ENCODE peak calls at places on chromosome 7, in six cellular contexts. One of them, this sample, is unnamed. For H3K9me3, the result is how much of the 10 kb centered on the place peaks cover.

GRCh38 chr7:129199406-129199805 is 11.0 kb downstream of the SMO start:
- DNase-seq in spleen: no peak
- DNase-seq in tibial artery: no peak
- DNase-seq in pancreas: no peak
- DNase-seq in PC-3: no peak
- DNase-seq in small intestine: no peak
- DNase-seq in this sample: no peak

GRCh38 chr7:114183311-114184105 is 231.1 kb upstream of the FOXP2 start:
- DNase-seq in spleen: no peak
- DNase-seq in small intestine: no peak
- DNase-seq in pancreas: no peak
- DNase-seq in tibial artery: no peak
- DNase-seq in PC-3: no peak
- DNase-seq in this sample: no peak

GRCh38 chr7:35389636-35390035 is 135.7 kb upstream of the TBX20 start:
- DNase-seq in tibial artery: no peak
- DNase-seq in PC-3: peak
- DNase-seq in spleen: no peak
- DNase-seq in small intestine: no peak
- DNase-seq in pancreas: no peak
- DNase-seq in this sample: no peak

GRCh38 chr7:6310594-6310993 is 38.2 kb upstream of the CYTH3 start:
- DNase-seq in small intestine: no peak
- DNase-seq in spleen: no peak
- DNase-seq in tibial artery: no peak
- DNase-seq in pancreas: no peak
- DNase-seq in PC-3: no peak
- DNase-seq in this sample: no peak

GRCh38 chr7:5043661-5044060 is 2.0 kb upstream of the RBAK start:
- DNase-seq in pancreas: no peak
- DNase-seq in small intestine: no peak
- DNase-seq in PC-3: no peak
- DNase-seq in tibial artery: no peak
- DNase-seq in spleen: no peak
- DNase-seq in this sample: no peak

GRCh38 chr7:103765891-103766290 is 223.6 kb downstream of the RELN start:
- DNase-seq in tibial artery: no peak
- DNase-seq in pancreas: no peak
- DNase-seq in spleen: no peak
- DNase-seq in PC-3: no peak
- DNase-seq in small intestine: no peak
- DNase-seq in this sample: no peak

GRCh38 chr7:67484244-67484751 is 487.7 kb downstream of the TYW1 start:
- DNase-seq in tibial artery: no peak
- DNase-seq in small intestine: peak
- DNase-seq in pancreas: no peak
- DNase-seq in spleen: no peak
- DNase-seq in PC-3: peak
- DNase-seq in this sample: peak

GRCh38 chr7:96273716-96274115 is 48.2 kb downstream of the SLC25A13 start:
- DNase-seq in tibial artery: no peak
- DNase-seq in spleen: no peak
- DNase-seq in small intestine: no peak
- DNase-seq in pancreas: no peak
- DNase-seq in PC-3: no peak
- DNase-seq in this sample: peak

GRCh38 chr7:83413425-83413824 is 235.5 kb downstream of the SEMA3E start:
- DNase-seq in pancreas: no peak
- DNase-seq in spleen: no peak
- DNase-seq in PC-3: peak
- DNase-seq in tibial artery: no peak
- DNase-seq in small intestine: no peak
- DNase-seq in this sample: peak

GRCh38 chr7:92685146-92686042 is 95.2 kb upstream of the FAM133B start:
- DNase-seq in spleen: no peak
- DNase-seq in PC-3: no peak
- DNase-seq in pancreas: no peak
- DNase-seq in tibial artery: no peak
- DNase-seq in small intestine: peak
- DNase-seq in this sample: no peak

GRCh38 chr7:27242046-27242579 is 489 bp upstream of the EVX1 start:
- DNase-seq in small intestine: no peak
- DNase-seq in spleen: no peak
- DNase-seq in PC-3: no peak
- DNase-seq in tibial artery: no peak
- DNase-seq in pancreas: no peak
- DNase-seq in this sample: no peak

GRCh38 chr7:43756368-43757072 is 2.0 kb upstream of the BLVRA start:
- DNase-seq in PC-3: peak
- DNase-seq in small intestine: no peak
- DNase-seq in tibial artery: no peak
- DNase-seq in spleen: no peak
- DNase-seq in pancreas: no peak
- DNase-seq in this sample: peak

GRCh38 chr7:82542665-82543064 is 99.1 kb upstream of the CACNA2D1 start:
- DNase-seq in PC-3: no peak
- DNase-seq in small intestine: no peak
- DNase-seq in tibial artery: no peak
- DNase-seq in spleen: no peak
- DNase-seq in pancreas: no peak
- DNase-seq in this sample: peak

GRCh38 chr7:109963741-109964140 is 1127.2 kb upstream of the LRRN3 start:
- DNase-seq in PC-3: peak
- DNase-seq in pancreas: no peak
- DNase-seq in small intestine: no peak
- DNase-seq in spleen: no peak
- DNase-seq in tibial artery: no peak
- DNase-seq in this sample: no peak

GRCh38 chr7:7867835-7868234 is 100.8 kb upstream of the GLCCI1 start:
- DNase-seq in PC-3: no peak
- DNase-seq in small intestine: no peak
- DNase-seq in tibial artery: no peak
- DNase-seq in spleen: no peak
- DNase-seq in pancreas: no peak
- DNase-seq in this sample: no peak

GRCh38 chr7:47460251-47460989 is 121.5 kb downstream of the TNS3 start:
- DNase-seq in pancreas: no peak
- DNase-seq in tibial artery: peak
- DNase-seq in spleen: no peak
- DNase-seq in PC-3: no peak
- DNase-seq in small intestine: peak
- DNase-seq in this sample: no peak

GRCh38 chr7:94286111-94286510 is 108.6 kb upstream of the COL1A2 start:
- DNase-seq in pancreas: no peak
- DNase-seq in small intestine: no peak
- DNase-seq in PC-3: no peak
- DNase-seq in spleen: no peak
- DNase-seq in tibial artery: no peak
- DNase-seq in this sample: peak

GRCh38 chr7:158313931-158314330 is 273.7 kb downstream of the PTPRN2 start:
- DNase-seq in PC-3: no peak
- DNase-seq in pancreas: no peak
- DNase-seq in spleen: no peak
- DNase-seq in tibial artery: no peak
- DNase-seq in small intestine: no peak
- DNase-seq in this sample: no peak
- H3K9me3 ChIP-seq in PC-3: under half
- H3K9me3 ChIP-seq in pancreas: under half
- H3K9me3 ChIP-seq in spleen: half or more
- H3K9me3 ChIP-seq in tibial artery: under half
- H3K9me3 ChIP-seq in small intestine: under half
- H3K9me3 ChIP-seq in this sample: under half

GRCh38 chr7:157866525-157866924 is 529.7 kb downstream of the DNAJB6 start:
- DNase-seq in PC-3: no peak
- DNase-seq in pancreas: no peak
- DNase-seq in spleen: peak
- DNase-seq in small intestine: no peak
- DNase-seq in tibial artery: no peak
- DNase-seq in this sample: no peak

GRCh38 chr7:157863906-157864810 is 527.4 kb downstream of the DNAJB6 start:
- DNase-seq in tibial artery: no peak
- DNase-seq in PC-3: no peak
- DNase-seq in spleen: peak
- DNase-seq in pancreas: peak
- DNase-seq in small intestine: no peak
- DNase-seq in this sample: no peak

GRCh38 chr7:157864911-157865310 is 528.1 kb downstream of the DNAJB6 start:
- DNase-seq in spleen: peak
- DNase-seq in PC-3: no peak
- DNase-seq in tibial artery: no peak
- DNase-seq in pancreas: no peak
- DNase-seq in small intestine: no peak
- DNase-seq in this sample: no peak

GRCh38 chr7:157867685-157868305 is 531.0 kb downstream of the DNAJB6 start:
- DNase-seq in pancreas: no peak
- DNase-seq in spleen: peak
- DNase-seq in small intestine: no peak
- DNase-seq in tibial artery: no peak
- DNase-seq in PC-3: no peak
- DNase-seq in this sample: no peak

DNA sequence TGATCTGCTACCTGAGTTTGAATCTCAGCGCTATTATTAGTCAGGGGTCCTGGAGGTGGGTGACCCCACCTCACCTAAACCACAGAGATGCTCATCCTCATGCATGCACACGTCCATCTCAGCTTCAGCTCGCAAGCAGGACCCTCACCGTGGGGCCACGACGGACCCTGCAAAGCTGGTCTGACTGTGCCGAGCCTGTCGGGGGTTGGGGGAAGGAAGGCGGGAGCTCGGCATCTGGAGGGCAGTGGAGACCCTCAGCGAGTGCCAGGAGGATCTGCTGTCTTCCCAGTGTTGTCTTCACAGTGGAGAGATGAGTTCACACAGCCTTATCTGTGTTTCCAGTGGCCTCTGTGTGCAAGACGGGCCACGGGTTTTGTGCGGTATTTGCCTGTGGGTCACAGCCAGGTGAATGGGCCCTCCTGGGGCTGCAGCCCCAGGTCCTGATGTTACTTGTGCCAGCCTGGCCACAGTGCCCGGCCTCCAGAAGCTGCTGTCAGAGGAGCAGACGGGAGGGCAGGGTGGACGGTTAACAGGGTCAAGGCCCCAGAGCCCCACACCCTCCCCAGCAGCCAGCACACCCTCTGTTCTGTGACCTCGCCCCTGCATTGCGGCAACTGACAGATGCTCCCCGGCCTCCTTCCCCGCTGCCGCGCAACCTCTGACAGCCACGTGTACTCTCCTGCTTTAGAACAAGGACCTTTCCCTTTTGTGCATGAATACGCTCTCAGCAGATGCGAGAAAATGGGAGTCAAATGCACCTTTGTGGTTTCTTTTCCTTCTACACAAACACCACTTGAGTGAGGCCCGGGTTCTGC is 528.8 kb downstream of the DNAJB6 start:
- DNase-seq in spleen: peak
- DNase-seq in PC-3: no peak
- DNase-seq in pancreas: no peak
- DNase-seq in small intestine: no peak
- DNase-seq in tibial artery: no peak
- DNase-seq in this sample: no peak
- H3K9me3 ChIP-seq in spleen: under half
- H3K9me3 ChIP-seq in PC-3: under half
- H3K9me3 ChIP-seq in pancreas: under half
- H3K9me3 ChIP-seq in small intestine: under half
- H3K9me3 ChIP-seq in tibial artery: under half
- H3K9me3 ChIP-seq in this sample: under half

GRCh38 chr7:124577256-124577655 is 188.3 kb downstream of the GPR37 start:
- DNase-seq in tibial artery: no peak
- DNase-seq in spleen: no peak
- DNase-seq in small intestine: no peak
- DNase-seq in pancreas: no peak
- DNase-seq in PC-3: no peak
- DNase-seq in this sample: no peak
- H3K9me3 ChIP-seq in tibial artery: under half
- H3K9me3 ChIP-seq in spleen: under half
- H3K9me3 ChIP-seq in small intestine: under half
- H3K9me3 ChIP-seq in pancreas: under half
- H3K9me3 ChIP-seq in PC-3: under half
- H3K9me3 ChIP-seq in this sample: under half

DNA sequence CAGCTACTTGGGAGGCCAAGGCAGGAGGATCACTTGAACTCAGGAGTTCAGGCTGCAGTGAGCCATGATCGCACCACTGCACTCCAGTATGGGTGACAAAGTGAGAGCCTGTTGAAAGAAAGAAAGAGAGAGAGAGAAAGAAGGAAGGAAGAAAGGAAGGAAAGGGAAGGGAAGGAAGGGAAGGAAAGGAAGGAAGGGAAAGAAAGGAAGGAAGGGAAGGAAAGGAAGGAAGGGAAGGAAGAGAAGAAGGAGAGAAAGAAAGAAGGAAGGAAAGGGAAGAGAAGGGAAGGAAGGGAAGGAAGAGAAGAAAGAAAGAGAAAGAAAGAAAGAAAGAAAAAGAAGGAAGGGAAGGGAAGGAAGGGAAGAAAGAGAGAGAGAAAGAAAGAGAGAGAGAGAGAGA is 61.5 kb downstream of the CLIP2 start:
- DNase-seq in spleen: no peak
- DNase-seq in tibial artery: no peak
- DNase-seq in small intestine: no peak
- DNase-seq in PC-3: no peak
- DNase-seq in pancreas: no peak
- DNase-seq in this sample: no peak
- H3K9me3 ChIP-seq in spleen: under half
- H3K9me3 ChIP-seq in tibial artery: under half
- H3K9me3 ChIP-seq in small intestine: under half
- H3K9me3 ChIP-seq in PC-3: under half
- H3K9me3 ChIP-seq in pancreas: under half
- H3K9me3 ChIP-seq in this sample: under half

DNA sequence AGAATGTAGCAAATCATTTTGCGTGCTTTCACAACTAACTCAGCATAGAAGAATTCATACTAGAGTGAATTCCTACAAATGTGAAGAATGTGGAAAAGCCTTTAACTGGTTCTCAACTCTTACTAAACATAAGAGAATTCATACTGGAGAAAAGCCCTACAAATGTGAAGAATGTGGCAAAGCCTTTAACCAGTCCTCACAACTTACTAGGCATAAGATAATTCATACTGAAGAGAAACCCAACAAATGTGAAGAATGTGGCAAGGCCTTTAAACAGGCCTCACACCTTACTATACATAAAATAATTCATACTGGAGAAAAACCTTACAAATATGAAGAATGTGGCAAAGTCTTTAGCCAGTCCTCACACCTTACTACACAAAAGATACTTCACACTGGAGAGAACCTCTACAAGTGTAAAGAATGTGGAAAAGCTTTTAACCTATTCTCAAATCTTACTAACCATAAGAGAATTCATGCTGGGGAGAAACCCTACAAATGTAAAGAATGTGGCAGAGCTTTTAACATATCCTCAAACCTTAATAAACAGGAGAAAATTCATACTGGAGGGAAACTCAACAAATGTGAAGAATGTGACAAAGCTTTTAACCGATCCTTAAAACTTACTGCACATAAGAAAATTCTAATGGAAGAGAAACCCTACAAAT is 40.8 kb downstream of the ZNF107 start:
- DNase-seq in tibial artery: no peak
- DNase-seq in PC-3: no peak
- DNase-seq in pancreas: no peak
- DNase-seq in small intestine: no peak
- DNase-seq in spleen: no peak
- DNase-seq in this sample: no peak
- H3K9me3 ChIP-seq in tibial artery: half or more
- H3K9me3 ChIP-seq in PC-3: half or more
- H3K9me3 ChIP-seq in pancreas: under half
- H3K9me3 ChIP-seq in small intestine: under half
- H3K9me3 ChIP-seq in spleen: half or more
- H3K9me3 ChIP-seq in this sample: half or more

This sample was measured in adipocyte.